ENCODE peak calls at places on chromosome 22, in four cellular contexts. A is endodermal cell, J is body of pancreas, Z is GM12865. E is an unnamed sample.

GRCh38 chr22:38760477-38761201 is 4.8 kb upstream of the SUN2 start:
- DNase-seq in A (no peak), Z (no peak), J (no peak), E (peak)

GRCh38 chr22:27740192-27740748 is 61.3 kb downstream of the MN1 start:
- DNase-seq in A (no peak), Z (no peak), J (no peak), E (no peak)

GRCh38 chr22:42691440-42691839 is 29.2 kb downstream of the A4GALT start:
- DNase-seq in Z (no peak), J (no peak), A (no peak), E (no peak)

GRCh38 chr22:33247758-33248157 is 189.6 kb upstream of the SYN3 start:
- DNase-seq in A (no peak), Z (peak), J (no peak), E (peak)

GRCh38 chr22:22216450-22216959 is 28.1 kb upstream of the VPREB1 start:
- DNase-seq in Z (no peak), J (no peak), A (no peak), E (no peak)

GRCh38 chr22:39205344-39206021 is 39.3 kb downstream of the PDGFB start:
- DNase-seq in Z (peak), J (no peak), A (peak), E (peak)

GRCh38 chr22:42946551-42947198 is 68.3 kb downstream of the PACSIN2 start:
- DNase-seq in A (no peak), J (no peak), Z (no peak), E (no peak)

GRCh38 chr22:24601217-24602104 is 1.5 kb upstream of the GGT1 start:
- DNase-seq in Z (peak), A (peak), J (peak), E (no peak)

GRCh38 chr22:40878937-40879336 is 17.0 kb upstream of the DNAJB7 start:
- DNase-seq in J (peak), Z (no peak), A (no peak), E (no peak)

GRCh38 chr22:40441761-40442364 is 71.5 kb downstream of the SGSM3 start:
- DNase-seq in Z (no peak), J (no peak), A (no peak), E (no peak)

GRCh38 chr22:26589367-26589844 is 526 bp downstream of the TPST2 start:
- DNase-seq in J (peak), A (peak), Z (peak), E (no peak)

GRCh38 chr22:33923660-33924246 is 3.5 kb upstream of the LARGE1 start:
- DNase-seq in J (peak), A (peak), Z (peak), E (peak)

DNA sequence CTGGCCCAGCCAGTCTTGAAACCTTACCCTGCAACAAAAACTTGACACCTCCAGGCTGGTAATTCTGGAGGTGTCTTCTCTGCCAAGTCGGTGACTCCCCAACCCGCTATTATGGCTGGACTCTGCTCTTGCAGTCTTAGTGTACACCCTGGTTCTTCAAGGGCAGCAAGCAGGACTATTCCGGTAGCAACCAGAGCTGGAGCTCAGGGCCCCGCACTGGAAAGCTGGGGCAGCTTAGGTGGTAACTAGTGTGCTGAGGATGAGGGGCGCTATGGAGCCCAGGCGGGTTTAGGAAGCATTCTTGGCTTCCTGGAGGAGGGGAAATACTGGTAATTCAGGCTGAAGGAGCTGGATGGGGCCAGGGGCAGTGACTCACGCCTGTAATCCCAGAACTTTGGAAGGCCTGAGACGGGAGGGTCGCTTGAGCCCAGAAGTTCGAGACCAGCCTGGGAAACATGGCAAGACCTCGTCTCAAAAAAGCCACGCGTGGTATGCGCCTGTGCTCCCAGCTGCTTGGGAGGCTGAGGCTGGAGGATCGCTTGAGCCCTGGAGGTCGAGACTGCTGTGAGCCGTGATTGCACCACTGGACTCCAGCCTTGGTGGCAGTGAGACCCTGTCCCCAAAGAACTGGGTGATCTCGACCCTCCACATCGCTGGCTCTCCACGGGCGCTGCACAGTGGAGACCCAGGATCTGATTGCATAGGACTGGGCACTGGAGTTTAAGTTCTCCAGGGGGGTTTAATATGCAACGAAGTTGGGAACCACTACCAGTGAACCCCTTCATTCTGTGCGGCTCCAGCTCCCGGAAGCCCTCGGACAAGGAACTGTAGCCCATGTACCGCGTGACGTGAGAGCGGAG is 10.6 kb upstream of the AIFM3 start:
- DNase-seq in J (peak), A (peak), Z (no peak), E (peak)
- TF ChIP-seq CTCF in J (no peak), A (peak), Z (no peak), E (no peak)

GRCh38 chr22:46107089-46107664 is 43.1 kb upstream of the PPARA start:
- DNase-seq in J (peak), Z (no peak), A (no peak), E (no peak)

GRCh38 chr22:46104881-46105493 is 45.3 kb upstream of the PPARA start:
- DNase-seq in J (no peak), A (no peak), Z (no peak), E (no peak)

GRCh38 chr22:46106279-46107022 is 43.9 kb upstream of the PPARA start:
- DNase-seq in A (no peak), J (no peak), Z (no peak), E (no peak)

GRCh38 chr22:46104170-46104880 is 46.0 kb upstream of the PPARA start:
- DNase-seq in A (no peak), Z (no peak), J (peak), E (no peak)

DNA sequence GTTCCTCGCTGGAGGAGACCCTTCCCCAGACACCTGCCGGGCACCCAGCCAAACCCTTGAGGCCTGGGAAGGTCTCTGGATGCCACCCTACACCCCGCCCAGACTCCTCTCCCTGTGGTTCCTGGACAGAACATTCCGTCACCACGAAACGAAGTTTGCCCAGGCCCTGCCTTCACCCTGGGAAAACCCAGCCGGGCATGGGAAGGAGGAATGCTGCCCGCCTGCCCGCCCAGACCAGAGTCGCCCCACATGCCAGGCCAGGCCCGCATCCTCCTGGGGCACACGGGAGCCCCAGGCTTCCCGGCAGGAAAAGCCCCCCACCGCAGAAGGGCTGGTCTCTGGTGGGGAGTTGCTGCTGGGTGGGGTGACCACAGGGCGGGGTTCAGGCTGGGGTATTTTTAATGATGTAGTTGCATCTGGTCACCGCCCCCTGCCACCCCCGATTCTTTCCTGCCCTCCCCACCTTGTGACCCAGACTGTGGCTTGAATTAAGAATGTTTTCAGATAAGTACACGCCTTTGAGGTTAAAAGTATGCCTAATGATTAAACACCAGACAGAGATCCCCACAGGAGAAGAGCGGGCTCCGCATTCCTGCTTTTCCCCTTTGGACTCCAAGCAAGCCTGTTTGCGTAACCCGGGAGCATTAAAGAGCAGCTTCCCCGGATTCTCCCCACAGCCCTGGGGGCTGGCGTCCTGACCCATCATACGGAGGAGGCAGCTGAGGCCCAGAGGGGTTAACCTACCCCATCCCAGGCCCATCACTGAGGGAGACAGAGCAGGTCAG is 44.6 kb upstream of the PPARA start:
- DNase-seq in Z (no peak), J (peak), A (no peak), E (peak)
- H3K4me3 ChIP-seq in Z (no peak), J (no peak), A (no peak), E (no peak)

GRCh38 chr22:31838917-31839316 is 85.1 kb downstream of the DEPDC5 start:
- DNase-seq in A (no peak), Z (no peak), J (no peak), E (no peak)

GRCh38 chr22:31839986-31840385 is 86.2 kb downstream of the DEPDC5 start:
- DNase-seq in A (no peak), J (no peak), Z (no peak), E (no peak)

GRCh38 chr22:31833930-31834329 is 80.1 kb downstream of the DEPDC5 start:
- DNase-seq in Z (no peak), A (no peak), J (no peak), E (no peak)

GRCh38 chr22:31840581-31840980 is 86.8 kb downstream of the DEPDC5 start:
- DNase-seq in Z (no peak), J (no peak), A (no peak), E (no peak)

GRCh38 chr22:31836010-31836409 is 82.2 kb downstream of the DEPDC5 start:
- DNase-seq in J (no peak), Z (no peak), A (no peak), E (no peak)
- TF ChIP-seq CTCF in J (no peak), Z (no peak), A (peak), E (no peak)

GRCh38 chr22:29883045-29883830 is at the start of gene MTMR3:
- DNase-seq in J (peak), A (peak), Z (peak), E (peak)

GRCh38 chr22:29886601-29887000 is 3.6 kb downstream of the MTMR3 start:
- DNase-seq in J (no peak), Z (no peak), A (no peak), E (no peak)

GRCh38 chr22:29883831-29884139 is 811 bp downstream of the MTMR3 start:
- DNase-seq in J (no peak), A (no peak), Z (peak), E (no peak)

GRCh38 chr22:29887358-29887757 is 4.4 kb downstream of the MTMR3 start:
- DNase-seq in J (no peak), A (no peak), Z (no peak), E (no peak)

DNA sequence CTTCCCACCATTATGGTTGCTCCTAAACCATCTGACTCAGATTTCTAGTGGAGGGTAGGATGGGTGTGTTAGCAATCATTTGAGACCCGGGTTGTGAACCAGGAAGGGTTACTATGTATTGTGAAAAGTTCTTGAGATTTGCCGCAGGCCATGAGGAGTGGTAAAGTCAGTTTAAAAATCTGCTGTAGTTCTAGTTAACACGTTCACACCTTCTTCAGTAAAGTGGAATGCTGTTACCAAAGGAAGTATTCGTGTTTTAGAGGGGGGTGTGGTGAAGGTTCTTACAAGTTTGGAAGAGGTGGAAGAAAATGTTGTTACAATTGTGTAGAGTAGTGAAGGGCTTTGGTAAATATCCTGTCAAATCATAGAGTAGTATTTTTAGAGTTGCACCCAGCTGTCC is 2.6 kb downstream of the MTMR3 start:
- DNase-seq in A (no peak), Z (no peak), J (no peak), E (no peak)
- H3K4me3 ChIP-seq in A (peak), Z (no peak), J (no peak), E (no peak)

GRCh38 chr22:48907591-48907990 is 920.1 kb downstream of the BRD1 start:
- DNase-seq in Z (no peak), J (no peak), A (no peak), E (no peak)
- TF ChIP-seq CTCF in Z (no peak), J (no peak), A (no peak), E (no peak)

GRCh38 chr22:36330655-36331305 is 57.0 kb downstream of the MYH9 start:
- DNase-seq in Z (peak), A (peak), J (no peak), E (peak)

GRCh38 chr22:36329217-36330078 is 58.3 kb downstream of the MYH9 start:
- DNase-seq in Z (peak), A (peak), J (peak), E (peak)

GRCh38 chr22:36330127-36330526 is 57.6 kb downstream of the MYH9 start:
- DNase-seq in J (no peak), A (no peak), Z (no peak), E (peak)

GRCh38 chr22:36327922-36328551 is 59.7 kb downstream of the MYH9 start:
- DNase-seq in Z (no peak), A (no peak), J (peak), E (peak)

GRCh38 chr22:36328635-36329216 is 59.0 kb downstream of the MYH9 start:
- DNase-seq in J (peak), Z (peak), A (no peak), E (peak)
- H3K4me3 ChIP-seq in J (no peak), Z (peak), A (peak), E (no peak)

GRCh38 chr22:30575011-30575671 is 676 bp upstream of the GAL3ST1 start:
- DNase-seq in Z (no peak), A (peak), J (peak), E (peak)
- TF ChIP-seq CTCF in Z (no peak), A (peak), J (no peak), E (no peak)

E was measured in fibroblast of the aortic adventitia.